ENCODE peak calls at places on chromosome 11, in nine cellular contexts. P, Y, L, M, T, I, X, Q and S are unnamed samples. For H3K4me1 and H3K27me3, the result is how much of the 10 kb centered on the place peaks cover.

GRCh38 chr11:6096417-6096816 is 11.1 kb upstream of the OR56B4 start:
- DNase-seq in L (no peak), P (no peak), T (no peak), Q (no peak), M (no peak), X (peak), Y (no peak), I (no peak), S (no peak)

GRCh38 chr11:36073411-36074203 is 129.7 kb downstream of the LDLRAD3 start:
- DNase-seq in X (peak), I (no peak), Q (no peak), P (no peak), Y (no peak), L (peak), T (no peak), M (no peak), S (no peak)

GRCh38 chr11:68750197-68750987 is 928 bp downstream of the TESMIN start:
- DNase-seq in L (peak), T (no peak), Q (peak), M (no peak), X (no peak), I (no peak), Y (peak), P (no peak), S (no peak)

GRCh38 chr11:33868646-33869461 is 23.0 kb downstream of the LMO2 start:
- DNase-seq in Q (no peak), L (no peak), Y (no peak), P (no peak), I (no peak), T (peak), M (no peak), X (no peak), S (no peak)

GRCh38 chr11:86802601-86803051 is 2.3 kb downstream of the PRSS23 start:
- DNase-seq in Y (peak), P (no peak), X (peak), L (no peak), Q (no peak), I (no peak), M (peak), T (peak), S (no peak)

GRCh38 chr11:12288212-12288933 is 89.0 kb upstream of the PARVA start:
- DNase-seq in T (peak), M (peak), Q (peak), L (peak), Y (peak), P (peak), I (peak), X (peak), S (no peak)

GRCh38 chr11:122271747-122272146 is 155.7 kb upstream of the BLID start:
- DNase-seq in T (no peak), Y (no peak), L (no peak), P (no peak), Q (no peak), X (no peak), I (no peak), M (no peak), S (no peak)

GRCh38 chr11:85745626-85746025 is 59.6 kb upstream of the CCDC89 start:
- DNase-seq in M (no peak), Y (peak), I (no peak), X (no peak), T (no peak), Q (no peak), L (no peak), P (no peak), S (no peak)

GRCh38 chr11:115313224-115313838 is 190.9 kb downstream of the CADM1 start:
- DNase-seq in Y (no peak), I (no peak), P (no peak), T (no peak), X (no peak), M (no peak), Q (no peak), L (no peak), S (no peak)

GRCh38 chr11:78742430-78742829 is 167.8 kb upstream of the NARS2 start:
- DNase-seq in L (no peak), X (no peak), T (no peak), P (peak), Y (no peak), I (no peak), Q (no peak), M (no peak), S (no peak)

GRCh38 chr11:70071996-70072395 is 6.1 kb upstream of the ANO1 start:
- DNase-seq in P (no peak), I (no peak), T (no peak), Y (no peak), Q (no peak), M (no peak), L (no peak), X (no peak), S (no peak)

GRCh38 chr11:13831707-13832106 is 130.8 kb upstream of the SPON1 start:
- DNase-seq in M (no peak), Y (no peak), P (no peak), I (no peak), Q (no peak), X (no peak), L (no peak), T (no peak), S (no peak)

GRCh38 chr11:13249992-13250391 is 27.6 kb upstream of the BMAL1 start:
- DNase-seq in M (no peak), X (peak), I (no peak), Y (peak), T (no peak), Q (no peak), P (no peak), L (no peak), S (no peak)

GRCh38 chr11:44863231-44863630 is 87.5 kb downstream of the TP53I11 start:
- DNase-seq in Q (no peak), Y (no peak), T (no peak), X (no peak), M (no peak), P (no peak), L (no peak), I (no peak), S (no peak)

GRCh38 chr11:44860967-44861828 is 89.5 kb downstream of the TP53I11 start:
- DNase-seq in P (no peak), I (no peak), Y (peak), M (no peak), Q (no peak), L (no peak), T (no peak), X (no peak), S (no peak)

GRCh38 chr11:44860346-44860745 is 90.3 kb downstream of the TP53I11 start:
- DNase-seq in M (no peak), L (no peak), X (no peak), P (no peak), I (no peak), Q (no peak), T (no peak), Y (no peak), S (no peak)

GRCh38 chr11:44862546-44863101 is 88.1 kb downstream of the TP53I11 start:
- DNase-seq in T (no peak), P (no peak), I (no peak), Q (no peak), M (no peak), X (no peak), Y (no peak), L (no peak), S (no peak)

DNA sequence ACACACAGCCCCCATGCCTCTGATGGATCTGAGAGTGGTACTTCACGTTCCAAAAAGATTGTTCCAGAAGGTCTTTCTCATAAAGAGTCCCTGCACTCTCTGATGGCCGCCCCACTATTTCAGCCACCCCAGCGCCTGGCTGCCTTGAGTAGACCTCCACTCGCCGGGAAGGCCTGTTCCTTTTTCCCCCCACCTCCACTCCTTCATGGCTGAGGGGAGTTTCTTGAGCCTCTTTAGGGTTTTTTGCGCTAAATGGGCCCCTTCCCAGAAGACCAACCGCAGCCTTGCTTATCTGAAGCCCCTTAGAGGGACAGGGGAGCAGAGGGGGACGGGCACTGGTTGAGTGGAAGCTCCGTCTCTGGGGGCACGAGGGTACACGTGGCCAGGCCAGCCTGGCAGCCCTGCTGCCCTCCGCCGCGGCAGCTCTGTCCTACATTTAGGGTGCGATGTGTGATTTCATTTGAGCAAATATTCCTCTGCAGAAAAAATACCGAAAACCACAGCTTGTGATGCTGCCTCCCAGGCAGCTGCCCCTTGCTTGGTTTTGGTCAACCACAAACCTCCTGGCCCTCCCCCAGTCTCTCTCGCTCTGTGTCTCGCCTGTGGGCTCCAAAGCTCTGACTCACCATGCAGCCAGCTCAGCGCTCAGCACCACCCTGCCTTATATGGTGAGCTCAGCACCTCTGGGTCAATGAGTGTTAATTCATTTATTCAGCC is 88.7 kb downstream of the TP53I11 start:
- DNase-seq in L (peak), Y (peak), X (peak), I (peak), M (peak), T (peak), Q (peak), P (peak), S (no peak)
- H3K27ac ChIP-seq in L (no peak), Y (peak), X (peak), I (peak), M (no peak), T (no peak), Q (no peak), P (no peak), S (peak)

GRCh38 chr11:20005747-20006146 is 154.5 kb downstream of the DBX1 start:
- DNase-seq in L (no peak), X (no peak), Y (no peak), T (no peak), M (no peak), I (no peak), Q (no peak), P (no peak), S (no peak)
- H3K4me1 ChIP-seq in L (under half), X (under half), Y (under half), T (under half), M (half or more), I (under half), Q (under half), P (under half), S (under half)

GRCh38 chr11:119974467-119974866 is 163.4 kb downstream of the TRIM29 start:
- DNase-seq in Y (no peak), I (no peak), L (no peak), M (no peak), Q (peak), T (no peak), P (no peak), X (no peak), S (no peak)
- H3K27me3 ChIP-seq in Y (under half), I (under half), L (under half), M (under half), Q (under half), T (under half), P (under half), X (under half), S (under half)

GRCh38 chr11:62123669-62124185 is at the start of gene INCENP:
- DNase-seq in M (peak), I (peak), T (peak), X (peak), L (peak), Y (peak), Q (peak), P (peak), S (peak)
- H3K27ac ChIP-seq in M (peak), I (peak), T (peak), X (peak), L (no peak), Y (no peak), Q (peak), P (peak), S (peak)

DNA sequence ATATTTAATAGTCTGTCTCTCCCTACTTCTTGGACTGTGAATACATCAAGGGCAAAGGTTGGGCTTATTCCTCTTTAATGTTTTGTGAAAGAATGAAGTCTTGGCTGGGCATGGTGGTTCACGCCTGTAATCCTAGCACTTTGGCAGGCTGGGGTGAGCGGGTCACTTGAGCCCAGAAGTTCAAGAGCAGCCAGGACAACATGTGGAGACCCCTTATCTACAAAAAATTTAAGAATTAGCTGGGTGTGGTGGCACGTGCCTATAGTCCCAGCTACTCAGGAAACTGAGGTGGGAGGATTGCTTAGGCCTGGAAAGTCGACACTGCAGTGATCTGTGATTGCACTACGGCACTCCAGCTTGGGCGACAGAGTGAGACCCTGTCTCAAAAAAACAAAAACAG is 20.2 kb downstream of the RNF121 start:
- DNase-seq in Y (no peak), X (no peak), T (no peak), I (no peak), P (no peak), Q (no peak), L (no peak), M (no peak), S (no peak)
- H3K4me1 ChIP-seq in Y (under half), X (half or more), T (under half), I (under half), P (under half), Q (under half), L (under half), M (half or more), S (under half)

DNA sequence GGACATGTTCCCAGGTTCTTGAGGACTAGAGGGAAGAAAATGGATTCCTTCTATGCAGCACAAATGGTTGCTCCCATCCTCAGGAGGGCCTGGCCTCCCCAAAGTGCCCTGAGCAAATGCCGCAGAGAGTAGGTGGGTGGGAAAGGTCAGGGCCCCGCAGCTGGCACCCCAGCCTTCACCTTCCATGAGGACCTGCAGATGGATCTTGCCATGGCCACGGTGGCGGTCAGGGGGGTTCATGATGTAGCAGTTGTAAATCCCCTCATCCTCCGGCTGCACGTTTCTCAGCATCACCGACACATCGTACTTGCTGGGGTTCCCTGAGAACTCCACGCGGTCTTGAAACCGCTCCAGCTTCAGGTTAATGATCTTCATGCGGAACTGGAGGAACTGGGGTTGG is 8.5 kb downstream of the SCN2B start:
- DNase-seq in Q (no peak), P (no peak), X (no peak), I (no peak), L (no peak), M (no peak), Y (no peak), T (no peak), S (no peak)
- H3K27me3 ChIP-seq in Q (under half), P (under half), X (under half), I (under half), L (under half), M (half or more), Y (under half), T (under half), S (under half)

DNA sequence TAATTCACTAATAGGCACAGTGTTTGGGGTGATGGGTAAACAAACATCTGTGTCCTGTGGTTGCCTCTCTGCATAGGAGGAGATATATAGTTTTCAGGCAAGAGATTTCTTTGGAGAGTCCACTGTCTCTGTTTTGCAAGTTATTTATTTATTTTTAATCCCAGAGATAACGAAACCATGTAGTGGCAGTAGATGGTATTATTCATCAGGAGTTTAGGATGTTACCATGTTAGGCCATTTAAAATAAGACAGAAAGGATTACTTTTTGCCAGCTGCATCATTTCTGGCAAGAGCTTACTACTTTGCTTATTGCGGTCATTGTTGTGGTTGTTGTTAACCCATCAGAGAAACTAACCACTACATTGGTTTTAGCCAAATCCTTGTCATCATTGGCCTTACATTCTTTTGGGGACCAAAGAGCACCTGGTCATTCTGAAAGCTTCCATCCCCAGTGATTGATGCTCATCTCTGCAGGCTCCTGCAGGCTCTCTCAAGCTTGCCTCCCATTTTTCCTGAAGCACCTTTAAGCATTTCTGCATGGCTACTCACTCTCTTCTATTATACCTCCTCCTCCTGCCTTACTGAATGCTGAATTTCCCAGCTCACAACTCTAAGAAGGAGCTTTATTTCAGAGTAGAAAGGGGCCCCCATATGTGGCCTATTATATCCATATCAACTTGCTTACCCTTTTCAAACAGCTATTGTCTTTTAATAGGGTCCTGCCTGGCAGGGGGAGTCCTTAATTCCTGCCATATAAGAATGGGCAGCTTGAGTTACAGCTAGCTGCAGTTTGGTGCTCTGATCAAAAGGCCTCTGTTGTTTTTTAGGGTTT is 84.4 kb downstream of the CSTPP1 start:
- DNase-seq in Q (no peak), X (no peak), I (no peak), L (no peak), T (no peak), Y (no peak), M (no peak), P (no peak), S (no peak)
- H3K27ac ChIP-seq in Q (no peak), X (no peak), I (no peak), L (no peak), T (no peak), Y (no peak), M (no peak), P (no peak), S (no peak)